ENCODE peak calls at places on chromosomes 12 and 14, in four cellular contexts. K is retina, J is GM12864, N is endothelial cell. D is an unnamed sample.

GRCh38 chr12:59194794-59195193 is 274.5 kb upstream of the LRIG3 start:
- DNase-seq in K (no peak), J (no peak), N (no peak), D (no peak)

GRCh38 chr12:96401061-96401871 is 1.0 kb upstream of the CDK17 start:
- DNase-seq in K (no peak), J (no peak), N (peak; percentile 8), D (peak; percentile 33)

GRCh38 chr12:57237952-57238853 is 8.7 kb downstream of the SHMT2 start:
- DNase-seq in K (peak; percentile 77), J (no peak), N (peak; percentile 13), D (no peak)

GRCh38 chr12:81231574-81232368 is 153.9 kb downstream of the ACSS3 start:
- DNase-seq in K (no peak), J (no peak), N (no peak), D (no peak)

GRCh38 chr12:46154221-46154975 is 114.4 kb downstream of the SLC38A1 start:
- DNase-seq in K (no peak), J (no peak), N (no peak), D (no peak)

GRCh38 chr12:23108957-23109356 is 484.0 kb downstream of the ETNK1 start:
- DNase-seq in K (no peak), J (no peak), N (no peak), D (no peak)

GRCh38 chr12:49905718-49906314 is 2.1 kb upstream of the FAIM2 start:
- DNase-seq in K (no peak), J (no peak), N (no peak), D (no peak)

GRCh38 chr12:67797316-67797741 is 148.8 kb downstream of the DYRK2 start:
- DNase-seq in K (no peak), J (no peak), N (no peak), D (no peak)

GRCh38 chr14:64324461-64325255 is 30.5 kb upstream of the ESR2 start:
- DNase-seq in K (no peak), J (no peak), N (no peak), D (no peak)

GRCh38 chr14:58918066-58918465 is 270.4 kb upstream of the DAAM1 start:
- DNase-seq in K (no peak), J (no peak), N (no peak), D (no peak)

GRCh38 chr12:121442028-121442948 is 42.4 kb downstream of the RNF34 start:
- DNase-seq in K (no peak), J (no peak), N (no peak), D (no peak)

GRCh38 chr14:88231626-88232025 is 91.4 kb downstream of the KCNK10 start:
- DNase-seq in K (no peak), J (no peak), N (no peak), D (no peak)

GRCh38 chr12:86137936-86138335 is 118.3 kb downstream of the MGAT4C start:
- DNase-seq in K (no peak), J (no peak), N (no peak), D (no peak)

GRCh38 chr12:67916266-67916970 is 72.8 kb upstream of the IFNG-AS1 start:
- DNase-seq in K (no peak), J (no peak), N (no peak), D (no peak)

GRCh38 chr14:72476657-72477499 is 417.0 kb downstream of the DPF3 start:
- DNase-seq in K (no peak), J (peak; percentile 98), N (no peak), D (peak; percentile 76)

GRCh38 chr12:97006585-97006984 is 99.5 kb downstream of the NEDD1 start:
- DNase-seq in K (no peak), J (no peak), N (no peak), D (no peak)

GRCh38 chr14:68143341-68143807 is 323.8 kb downstream of the RAD51B start:
- DNase-seq in K (no peak), J (no peak), N (no peak), D (no peak)

GRCh38 chr12:110668480-110669192 is 20.3 kb downstream of the HVCN1 start:
- DNase-seq in K (no peak), J (no peak), N (no peak), D (no peak)

GRCh38 chr14:101109981-101110728 is 206.6 kb upstream of the RTL1 start:
- DNase-seq in K (no peak), J (no peak), N (no peak), D (no peak)

GRCh38 chr12:115008951-115009350 is 325.0 kb upstream of the TBX3 start:
- DNase-seq in K (no peak), J (no peak), N (no peak), D (no peak)

GRCh38 chr12:2179953-2180736 is 127.4 kb downstream of the CACNA1C start:
- DNase-seq in K (no peak), J (no peak), N (no peak), D (no peak)

GRCh38 chr12:18139989-18140596 is 50.1 kb upstream of the RERGL start:
- DNase-seq in K (no peak), J (no peak), N (no peak), D (no peak)

GRCh38 chr12:14473707-14474287 is 93.9 kb downstream of the PLBD1 start:
- DNase-seq in K (peak; percentile 3), J (no peak), N (no peak), D (no peak)

GRCh38 chr14:54395284-54395683 is 1.5 kb upstream of the CDKN3 start:
- DNase-seq in K (no peak), J (no peak), N (no peak), D (no peak)

GRCh38 chr12:124232654-124232987 is 62.3 kb upstream of the RFLNA start:
- DNase-seq in K (no peak), J (no peak), N (no peak), D (no peak)

GRCh38 chr14:95533822-95534221 is 1.0 kb upstream of the GLRX5 start:
- DNase-seq in K (peak; percentile 44), J (no peak), N (no peak), D (no peak)